ENCODE peak calls at places on chromosomes 11 and 22, in five cellular contexts. P is ELR; L is CD4-positive, alpha-beta T cell; T is activated naive CD4-positive, alpha-beta T cell treated with anti-CD3 and anti-CD28 coated beads, Interleukin-2, amount 50 U/mL, for 16 hours; Z is kidney epithelial cell. E is an unnamed sample.

GRCh38 chr11:120532511-120533196 is 21.1 kb downstream of the GRIK4 start:
- DNase-seq in Z (no peak), P (peak; percentile 43), T (no peak), L (no peak), E (no peak)

GRCh38 chr11:47715082-47715669 is at the start of gene AGBL2:
- DNase-seq in Z (peak; percentile 12), L (peak; percentile 83), T (peak; percentile 82), P (peak; percentile 84), E (peak; percentile 84)

GRCh38 chr11:6297831-6298230 is 22.5 kb downstream of the CAVIN3 start:
- DNase-seq in L (no peak), T (no peak), Z (no peak), P (peak; percentile 46), E (peak; percentile 8)

GRCh38 chr11:102783720-102784119 is 3.3 kb upstream of the MMP10 start:
- DNase-seq in P (no peak), T (no peak), L (no peak), Z (no peak), E (no peak)

GRCh38 chr11:132685174-132685611 is 847.1 kb downstream of the OPCML start:
- DNase-seq in P (peak; percentile 84), Z (no peak), L (no peak), T (no peak), E (peak; percentile 86)

GRCh38 chr11:8720868-8721739 is 38.5 kb downstream of the RPL27A start:
- DNase-seq in L (no peak), T (no peak), Z (no peak), P (no peak), E (no peak)

GRCh38 chr22:20920881-20921203 is 3.6 kb downstream of the CRKL start:
- DNase-seq in T (no peak), L (no peak), Z (no peak), P (no peak), E (no peak)

GRCh38 chr11:61926235-61926634 is 8.9 kb upstream of the RAB3IL1 start:
- DNase-seq in P (no peak), L (no peak), Z (no peak), T (no peak), E (no peak)

GRCh38 chr11:2588809-2589537 is 110.8 kb downstream of the KCNQ1OT1 start:
- DNase-seq in L (no peak), T (no peak), Z (no peak), P (no peak), E (no peak)

GRCh38 chr22:49712195-49712791 is 115.4 kb downstream of the BRD1 start:
- DNase-seq in T (no peak), P (no peak), Z (no peak), L (no peak), E (no peak)

GRCh38 chr11:111476366-111476765 is 35.8 kb downstream of the BTG4 start:
- DNase-seq in P (peak; percentile 46), T (no peak), Z (no peak), L (no peak), E (no peak)

GRCh38 chr22:21074092-21074715 is 28.5 kb downstream of the LRRC74B start:
- DNase-seq in P (peak; percentile 95), L (no peak), T (no peak), Z (peak; percentile 29), E (peak; percentile 80)

GRCh38 chr11:66050581-66051231 is 1.5 kb upstream of the SF3B2 start:
- DNase-seq in L (no peak), T (no peak), P (no peak), Z (no peak), E (no peak)

GRCh38 chr11:111785886-111786412 is 19.8 kb upstream of the PPP2R1B start:
- DNase-seq in Z (no peak), T (no peak), L (no peak), P (no peak), E (no peak)

GRCh38 chr11:34339149-34340064 is 18.4 kb downstream of the ABTB2 start:
- DNase-seq in P (no peak), Z (no peak), L (no peak), T (no peak), E (peak; percentile 88)

GRCh38 chr11:8068605-8069221 is 12.3 kb upstream of the TUB start:
- DNase-seq in L (no peak), Z (peak; percentile 38), T (no peak), P (peak; percentile 47), E (no peak)

E was measured in MV-4-11.